ENCODE peak calls at places on chromosomes 7 and 10, in six cellular contexts. S is cardiac muscle cell, X is Calu3, Y is fibroblast of the aortic adventitia, H is upper lobe of right lung, W is left lung. J is an unnamed sample.

GRCh38 chr7:21617916-21618390 is 75.1 kb downstream of the DNAH11 start:
- DNase-seq in Y (peak), X (peak), S (no peak), W (peak), H (no peak), J (no peak)

GRCh38 chr7:24836084-24836483 is 78.8 kb upstream of the GSDME start:
- DNase-seq in Y (no peak), X (no peak), S (no peak), W (no peak), H (no peak), J (no peak)

GRCh38 chr10:78721231-78721630 is 347.5 kb upstream of the ZMIZ1 start:
- DNase-seq in Y (no peak), W (no peak), H (no peak), X (no peak), S (no peak), J (no peak)

GRCh38 chr7:107708956-107709355 is 35.0 kb upstream of the CBLL1 start:
- DNase-seq in W (no peak), X (no peak), H (no peak), S (no peak), Y (no peak), J (no peak)

GRCh38 chr10:122374859-122375721 is 582 bp downstream of the PLEKHA1 start:
- DNase-seq in Y (peak), S (peak), W (peak), X (peak), H (peak), J (no peak)

GRCh38 chr10:110399163-110400094 is 94.7 kb upstream of the SMNDC1 start:
- DNase-seq in H (no peak), S (no peak), W (no peak), Y (peak), X (peak), J (no peak)

GRCh38 chr10:114367041-114367675 is 37.1 kb downstream of the AFAP1L2 start:
- DNase-seq in Y (no peak), S (no peak), W (no peak), X (no peak), H (no peak), J (no peak)

GRCh38 chr7:47326220-47326619 is 255.7 kb downstream of the TNS3 start:
- DNase-seq in X (no peak), H (no peak), Y (peak), W (no peak), S (no peak), J (no peak)

GRCh38 chr10:33134011-33134751 is 176.2 kb upstream of the ITGB1 start:
- DNase-seq in H (peak), X (peak), S (no peak), W (peak), Y (peak), J (no peak)

GRCh38 chr10:35451103-35452016 is 115.1 kb downstream of the CCNY start:
- DNase-seq in X (no peak), W (no peak), Y (peak), H (no peak), S (no peak), J (no peak)

GRCh38 chr10:65950075-65950474 is 975.8 kb upstream of the LRRTM3 start:
- DNase-seq in H (no peak), X (no peak), S (no peak), Y (no peak), W (no peak), J (no peak)

GRCh38 chr10:65194131-65194530 is 1672.9 kb downstream of the REEP3 start:
- DNase-seq in Y (no peak), H (no peak), X (peak), S (no peak), W (no peak), J (no peak)

GRCh38 chr7:155188821-155189599 is 108.7 kb upstream of the INSIG1 start:
- DNase-seq in Y (peak), W (peak), H (no peak), S (no peak), X (no peak), J (no peak)

GRCh38 chr7:134613623-134614347 is 32.9 kb upstream of the BPGM start:
- DNase-seq in Y (peak), X (peak), S (no peak), W (no peak), H (no peak), J (no peak)

GRCh38 chr10:6119962-6120361 is 31.1 kb downstream of the RBM17 start:
- DNase-seq in W (no peak), S (no peak), X (no peak), H (no peak), Y (no peak), J (no peak)
- TF ChIP-seq CTCF in W (no peak), S (no peak), X (no peak), H (no peak), Y (no peak), J (no peak)

GRCh38 chr7:140723574-140723973 is 27.1 kb downstream of the NDUFB2 start:
- DNase-seq in Y (no peak), H (no peak), S (no peak), X (no peak), W (no peak), J (no peak)

GRCh38 chr7:140723002-140723401 is 26.5 kb downstream of the NDUFB2 start:
- DNase-seq in H (no peak), Y (no peak), X (no peak), W (no peak), S (no peak), J (no peak)

GRCh38 chr7:140722254-140722653 is 25.7 kb downstream of the NDUFB2 start:
- DNase-seq in S (no peak), H (no peak), Y (no peak), W (no peak), X (no peak), J (no peak)

GRCh38 chr7:140724706-140725105 is 28.2 kb downstream of the NDUFB2 start:
- DNase-seq in H (no peak), S (no peak), X (no peak), W (no peak), Y (no peak), J (no peak)

DNA sequence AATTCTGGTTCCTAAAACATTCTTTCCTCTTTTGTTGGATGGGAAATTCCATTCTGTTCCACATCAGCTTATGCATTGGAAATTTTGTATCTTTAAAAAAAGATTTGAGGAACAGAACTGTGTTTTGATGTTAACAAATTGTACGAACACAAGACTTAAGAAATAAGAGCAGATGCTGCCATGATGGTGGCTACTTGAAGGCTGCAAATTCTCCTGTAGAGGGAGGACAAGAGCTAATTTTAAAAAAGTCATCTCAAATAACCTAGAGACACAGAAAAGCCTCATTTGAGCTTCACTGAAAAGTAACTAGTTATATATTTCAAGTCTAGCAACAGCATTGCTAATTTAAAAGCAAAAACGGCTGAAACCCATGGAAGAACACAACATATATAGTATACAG is 29.8 kb downstream of the NDUFB2 start:
- DNase-seq in Y (peak), S (no peak), H (no peak), W (no peak), X (no peak), J (no peak)
- TF ChIP-seq CTCF in Y (peak), S (peak), H (no peak), W (peak), X (no peak), J (peak)

DNA sequence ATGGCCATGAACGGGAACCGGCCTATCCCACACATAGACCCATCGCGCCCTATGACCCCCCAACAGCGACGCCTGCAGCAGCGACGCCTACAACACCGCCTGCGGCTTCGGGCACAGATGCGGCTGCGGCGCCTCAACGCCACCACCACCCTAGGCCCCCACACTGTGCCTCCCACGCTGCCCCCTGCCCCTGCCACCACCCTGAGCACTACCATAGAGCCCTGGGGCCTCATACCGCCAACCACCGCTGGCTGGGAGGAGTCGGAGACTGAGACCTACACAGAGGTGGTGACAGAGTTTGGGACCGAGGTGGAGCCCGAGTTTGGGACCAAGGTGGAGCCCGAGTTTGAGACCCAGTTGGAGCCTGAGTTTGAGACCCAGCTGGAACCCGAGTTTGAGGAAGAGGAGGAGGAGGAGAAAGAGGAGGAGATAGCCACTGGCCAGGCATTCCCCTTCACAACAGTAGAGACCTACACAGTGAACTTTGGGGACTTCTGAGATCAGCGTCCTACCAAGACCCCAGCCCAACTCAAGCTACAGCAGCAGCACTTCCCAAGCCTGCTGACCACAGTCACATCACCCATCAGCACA is 9.5 kb downstream of the POLD2 start:
- DNase-seq in S (no peak), H (no peak), W (no peak), X (no peak), Y (no peak), J (no peak)
- TF ChIP-seq CTCF in S (no peak), H (no peak), W (no peak), X (no peak), Y (no peak), J (no peak)

DNA sequence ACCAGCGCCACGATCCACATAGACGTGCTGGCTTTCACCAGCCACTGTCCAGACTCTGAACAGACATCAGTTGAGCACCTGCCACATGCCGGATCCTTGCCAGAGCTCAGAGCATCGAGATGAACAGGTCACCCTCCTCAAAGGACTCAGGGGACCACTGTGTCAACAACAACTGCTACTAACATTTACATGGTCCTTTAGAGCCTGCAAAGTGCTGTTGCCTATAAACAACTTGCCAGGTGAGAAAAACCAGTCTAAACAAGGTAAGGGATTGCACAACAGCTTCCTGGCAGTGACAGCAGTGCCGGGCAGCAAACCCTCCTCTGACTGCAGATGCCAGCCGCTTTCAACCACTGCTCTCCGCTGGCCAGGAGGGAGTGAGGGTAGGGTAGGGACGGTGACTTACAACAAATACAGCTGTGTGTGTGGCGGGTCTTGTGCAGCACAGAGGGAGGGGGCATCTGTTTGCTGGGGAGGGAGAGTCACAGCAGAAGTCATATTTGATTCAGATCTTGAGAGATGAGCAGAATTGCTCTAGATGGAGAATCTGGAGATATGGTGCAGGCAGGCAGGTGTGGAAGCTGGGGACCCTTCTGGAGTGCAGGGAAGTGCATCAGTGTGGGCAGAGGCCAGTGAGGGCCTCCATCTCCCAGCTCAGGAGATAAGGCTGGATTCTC is 32.8 kb upstream of the RHEB start:
- DNase-seq in Y (no peak), X (peak), W (peak), S (no peak), H (peak), J (no peak)
- TF ChIP-seq CTCF in Y (no peak), X (no peak), W (no peak), S (no peak), H (no peak), J (no peak)

DNA sequence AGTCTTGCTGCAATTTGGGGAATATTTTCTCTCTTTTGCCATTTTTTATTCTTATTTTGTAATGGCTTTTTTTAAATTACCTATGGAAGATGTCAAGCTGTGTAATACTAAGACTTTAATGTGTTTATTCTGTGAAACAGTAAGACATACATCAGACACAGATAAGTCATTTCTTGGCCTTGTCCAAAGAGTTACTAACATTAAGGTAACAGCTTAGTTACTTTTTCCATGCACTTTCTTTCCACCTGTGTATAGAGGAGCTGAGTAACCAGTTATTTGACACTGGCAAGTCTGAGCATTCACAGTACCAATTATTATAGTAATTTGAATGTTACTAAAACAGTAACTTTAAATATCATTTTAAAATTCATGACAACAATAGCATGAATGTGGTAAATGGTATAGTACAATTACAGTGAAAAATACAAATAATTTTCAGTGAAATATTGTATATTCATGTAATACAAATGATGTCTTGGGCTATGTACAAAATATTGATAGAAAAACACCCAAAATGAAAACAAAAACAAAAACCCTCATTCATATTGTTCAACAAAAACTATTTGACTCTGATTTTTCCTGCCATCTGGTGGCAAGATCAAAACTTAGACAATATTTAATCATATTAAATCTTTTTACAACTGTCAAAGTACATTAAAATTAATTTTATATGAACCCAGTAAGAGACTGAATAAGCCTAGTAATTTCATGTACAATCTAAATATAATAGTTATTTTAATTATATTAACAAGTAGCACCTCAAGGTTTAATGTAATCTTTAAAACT is 259.8 kb upstream of the SEMA3A start:
- DNase-seq in H (no peak), Y (peak), W (no peak), S (no peak), X (no peak), J (no peak)
- TF ChIP-seq CTCF in H (no peak), Y (peak), W (no peak), S (no peak), X (no peak), J (peak)

GRCh38 chr7:2470204-2471021 is 5.8 kb downstream of the GRIFIN start:
- DNase-seq in H (no peak), Y (no peak), S (no peak), X (no peak), W (no peak), J (no peak)
- TF ChIP-seq CTCF in H (no peak), Y (no peak), S (no peak), X (no peak), W (no peak), J (no peak)

GRCh38 chr7:29990931-29991330 is 1.3 kb upstream of the SCRN1 start:
- DNase-seq in W (no peak), Y (no peak), X (no peak), S (no peak), H (no peak), J (no peak)
- TF ChIP-seq CTCF in W (no peak), Y (no peak), X (no peak), S (no peak), H (no peak), J (no peak)

GRCh38 chr7:82172017-82172416 is 271.6 kb downstream of the CACNA2D1 start:
- DNase-seq in X (no peak), H (no peak), W (no peak), S (no peak), Y (peak), J (no peak)
- TF ChIP-seq CTCF in X (no peak), H (no peak), W (no peak), S (peak), Y (peak), J (no peak)

GRCh38 chr7:136134503-136134902 is 157.3 kb upstream of the MTPN start:
- DNase-seq in W (no peak), Y (no peak), H (no peak), X (no peak), S (no peak), J (no peak)
- TF ChIP-seq CTCF in W (no peak), Y (no peak), H (no peak), X (no peak), S (no peak), J (no peak)

J was measured in D721Med.